ENCODE peak calls at places on chromosome 14, in five cellular contexts. R is esophagus muscularis mucosa; M is stimulated activated CD4-positive, alpha-beta T cell treated with anti-CD3 and anti-CD28 coated beads, Interleukin-1b, Interleukin-23, amount 100 ng/mL, for 24 hours; N is cardiac septum; A is effector memory CD8-positive, alpha-beta T cell. P is an unnamed sample.

GRCh38 chr14:74593241-74593985 is 18.6 kb downstream of the LTBP2 start:
- DNase-seq in R (no peak), M (no peak), N (no peak), A (no peak), P (no peak)

GRCh38 chr14:30185832-30186231 is 258.2 kb upstream of the PRKD1 start:
- DNase-seq in R (no peak), M (no peak), N (no peak), A (no peak), P (no peak)

GRCh38 chr14:97281741-97282140 is 484.6 kb downstream of the VRK1 start:
- DNase-seq in R (no peak), M (no peak), N (no peak), A (no peak), P (no peak)

GRCh38 chr14:93951798-93952540 is 24.4 kb downstream of the ASB2 start:
- DNase-seq in R (no peak), M (no peak), N (no peak), A (no peak), P (no peak)

GRCh38 chr14:36443374-36443773 is 76.7 kb downstream of the NKX2-1 start:
- DNase-seq in R (no peak), M (no peak), N (no peak), A (no peak), P (no peak)

GRCh38 chr14:102605026-102605425 is 12.6 kb downstream of the RCOR1 start:
- DNase-seq in R (no peak), M (no peak), N (no peak), A (no peak), P (no peak)

GRCh38 chr14:46596236-46596635 is 55.3 kb downstream of the RPL10L start:
- DNase-seq in R (no peak), M (no peak), N (no peak), A (no peak), P (no peak)

GRCh38 chr14:22536853-22537338 is 52.1 kb downstream of the DAD1 start:
- DNase-seq in R (no peak), M (peak), N (peak), A (peak), P (no peak)

GRCh38 chr14:47917344-47917954 is 242.0 kb upstream of the MDGA2 start:
- DNase-seq in R (no peak), M (no peak), N (no peak), A (no peak), P (no peak)

GRCh38 chr14:77303417-77304156 is 17.1 kb downstream of the POMT2 start:
- DNase-seq in R (no peak), M (no peak), N (no peak), A (no peak), P (no peak)

GRCh38 chr14:94175403-94176146 is 1.5 kb downstream of the PPP4R4 start:
- DNase-seq in R (no peak), M (no peak), N (no peak), A (no peak), P (no peak)

GRCh38 chr14:76326918-76327689 is 48.8 kb upstream of the ESRRB start:
- DNase-seq in R (no peak), M (no peak), N (peak), A (no peak), P (no peak)

GRCh38 chr14:92897922-92898599 is 24.9 kb upstream of the CHGA start:
- DNase-seq in R (no peak), M (peak), N (no peak), A (no peak), P (peak)

GRCh38 chr14:22383515-22384166 is 205.4 kb downstream of the DAD1 start:
- DNase-seq in R (no peak), M (no peak), N (no peak), A (no peak), P (no peak)

GRCh38 chr14:60722163-60722835 is 1.9 kb downstream of the SIX4 start:
- DNase-seq in R (no peak), M (no peak), N (no peak), A (no peak), P (no peak)

GRCh38 chr14:84927096-84927910 is 602.6 kb upstream of the FLRT2 start:
- DNase-seq in R (no peak), M (no peak), N (no peak), A (no peak), P (no peak)

GRCh38 chr14:64938972-64939816 is 3.4 kb downstream of the GPX2 start:
- DNase-seq in R (peak), M (no peak), N (peak), A (no peak), P (peak)

GRCh38 chr14:64891173-64891838 is 11.6 kb upstream of the SPTB start:
- DNase-seq in R (no peak), M (no peak), N (no peak), A (no peak), P (no peak)

GRCh38 chr14:94345344-94346072 is 22.4 kb upstream of the SERPINA6 start:
- DNase-seq in R (peak), M (no peak), N (no peak), A (peak), P (no peak)

GRCh38 chr14:92846162-92846897 is 52.2 kb downstream of the GOLGA5 start:
- DNase-seq in R (no peak), M (no peak), N (no peak), A (no peak), P (no peak)

GRCh38 chr14:80621701-80622100 is 319.8 kb downstream of the CEP128 start:
- DNase-seq in R (no peak), M (no peak), N (no peak), A (no peak), P (no peak)

GRCh38 chr14:93945070-93945399 is 17.9 kb downstream of the FAM181A start:
- DNase-seq in R (no peak), M (no peak), N (no peak), A (no peak), P (no peak)

GRCh38 chr14:39762576-39763401 is 330.6 kb upstream of the FBXO33 start:
- DNase-seq in R (no peak), M (no peak), N (no peak), A (no peak), P (no peak)

GRCh38 chr14:81536125-81536771 is 2.6 kb upstream of the SEL1L start:
- DNase-seq in R (no peak), M (no peak), N (no peak), A (no peak), P (no peak)

P was measured in vagina.